ENCODE peak calls at places on chromosome 7, in eight cellular contexts. B is heart left ventricle, E is mucosa of descending colon, P is cardiac muscle cell, X is SK-N-SH, L is right atrium auricular region, Q is A549, F is testis. M is an unnamed sample. For H3K4me1, the result is how much of the 10 kb centered on the place peaks cover.

GRCh38 chr7:138608292-138608691 is 92.9 kb downstream of the SVOPL start:
- DNase-seq in B (no peak), E (no peak), P (no peak), X (no peak), L (no peak), Q (no peak), F (no peak), M (no peak)

GRCh38 chr7:157689269-157690057 is 352.7 kb downstream of the DNAJB6 start:
- DNase-seq in B (no peak), E (no peak), P (no peak), X (peak), L (no peak), Q (no peak), F (peak), M (peak)

GRCh38 chr7:112421666-112422486 is 28.4 kb upstream of the IFRD1 start:
- DNase-seq in B (no peak), E (no peak), P (no peak), X (no peak), L (no peak), Q (no peak), F (peak), M (no peak)

GRCh38 chr7:95509199-95509598 is 23.5 kb downstream of the ASB4 start:
- DNase-seq in B (no peak), E (peak), P (peak), X (peak), L (no peak), Q (no peak), F (no peak), M (no peak)

GRCh38 chr7:131111081-131111576 is 216.5 kb upstream of the MKLN1 start:
- DNase-seq in B (no peak), E (peak), P (no peak), X (peak), L (no peak), Q (peak), F (no peak), M (no peak)

GRCh38 chr7:1856161-1856965 is 186.3 kb downstream of the ELFN1 start:
- DNase-seq in B (peak), E (no peak), P (no peak), X (peak), L (no peak), Q (no peak), F (no peak), M (peak)

GRCh38 chr7:95470452-95470851 is 15.3 kb upstream of the ASB4 start:
- DNase-seq in B (no peak), E (peak), P (no peak), X (no peak), L (no peak), Q (peak), F (no peak), M (no peak)

GRCh38 chr7:2821161-2821841 is 22.8 kb downstream of the GNA12 start:
- DNase-seq in B (no peak), E (no peak), P (no peak), X (peak), L (no peak), Q (peak), F (no peak), M (no peak)

GRCh38 chr7:26153823-26154783 is 2.1 kb downstream of the NFE2L3 start:
- DNase-seq in B (peak), E (peak), P (no peak), X (no peak), L (no peak), Q (no peak), F (no peak), M (no peak)

GRCh38 chr7:157673573-157673972 is 336.8 kb downstream of the DNAJB6 start:
- DNase-seq in B (no peak), E (no peak), P (no peak), X (no peak), L (no peak), Q (no peak), F (peak), M (no peak)

GRCh38 chr7:4753610-4754432 is 21.6 kb upstream of the AP5Z1 start:
- DNase-seq in B (peak), E (peak), P (peak), X (peak), L (peak), Q (peak), F (peak), M (peak)

GRCh38 chr7:53602817-53603418 is 567.5 kb downstream of the POM121L12 start:
- DNase-seq in B (no peak), E (no peak), P (no peak), X (no peak), L (no peak), Q (no peak), F (no peak), M (no peak)

GRCh38 chr7:38215115-38215514 is 37.1 kb downstream of the STARD3NL start:
- DNase-seq in B (no peak), E (peak), P (no peak), X (no peak), L (no peak), Q (no peak), F (no peak), M (no peak)

GRCh38 chr7:121023683-121024507 is 35.4 kb downstream of the CPED1 start:
- DNase-seq in B (no peak), E (no peak), P (no peak), X (no peak), L (no peak), Q (no peak), F (no peak), M (no peak)

GRCh38 chr7:118039963-118040489 is 143.9 kb upstream of the LSM8 start:
- DNase-seq in B (no peak), E (no peak), P (no peak), X (no peak), L (no peak), Q (no peak), F (no peak), M (no peak)

GRCh38 chr7:98315318-98315993 is 34.0 kb downstream of the BRI3 start:
- DNase-seq in B (no peak), E (no peak), P (no peak), X (no peak), L (no peak), Q (no peak), F (no peak), M (no peak)

GRCh38 chr7:157892751-157893150 is 555.9 kb downstream of the DNAJB6 start:
- DNase-seq in B (no peak), E (no peak), P (no peak), X (no peak), L (no peak), Q (no peak), F (no peak), M (no peak)

GRCh38 chr7:41472427-41473125 is 230.3 kb downstream of the INHBA start:
- DNase-seq in B (no peak), E (no peak), P (no peak), X (no peak), L (no peak), Q (no peak), F (no peak), M (no peak)

GRCh38 chr7:139698278-139698677 is 79.5 kb downstream of the HIPK2 start:
- DNase-seq in B (no peak), E (peak), P (no peak), X (no peak), L (no peak), Q (no peak), F (no peak), M (no peak)

GRCh38 chr7:40608321-40609075 is 473.7 kb downstream of the SUGCT start:
- DNase-seq in B (no peak), E (no peak), P (no peak), X (peak), L (no peak), Q (no peak), F (no peak), M (no peak)

GRCh38 chr7:137953043-137953691 is 48.7 kb downstream of the CREB3L2 start:
- DNase-seq in B (no peak), E (no peak), P (peak), X (no peak), L (no peak), Q (no peak), F (no peak), M (no peak)

GRCh38 chr7:76358053-76358477 is 726 bp downstream of the YWHAG start:
- DNase-seq in B (peak), E (peak), P (no peak), X (peak), L (peak), Q (no peak), F (peak), M (peak)

GRCh38 chr7:93902777-93903423 is 3.5 kb upstream of the GNGT1 start:
- DNase-seq in B (peak), E (no peak), P (peak), X (peak), L (no peak), Q (no peak), F (peak), M (no peak)

GRCh38 chr7:115221484-115221883 is 299.6 kb downstream of the MDFIC start:
- DNase-seq in B (no peak), E (no peak), P (no peak), X (no peak), L (no peak), Q (no peak), F (no peak), M (no peak)

GRCh38 chr7:128357366-128357662 is 4.2 kb downstream of the PRRT4 start:
- DNase-seq in B (peak), E (no peak), P (peak), X (peak), L (no peak), Q (no peak), F (no peak), M (no peak)

GRCh38 chr7:108054537-108054936 is 51.6 kb upstream of the LAMB1 start:
- DNase-seq in B (no peak), E (no peak), P (no peak), X (no peak), L (no peak), Q (no peak), F (no peak), M (no peak)

GRCh38 chr7:89837515-89837914 is 316.8 kb upstream of the STEAP1 start:
- DNase-seq in B (no peak), E (no peak), P (no peak), X (no peak), L (no peak), Q (no peak), F (no peak), M (no peak)

GRCh38 chr7:157575181-157575580 is 238.4 kb downstream of the DNAJB6 start:
- DNase-seq in B (peak), E (no peak), P (no peak), X (no peak), L (no peak), Q (no peak), F (no peak), M (peak)

GRCh38 chr7:98238976-98239375 is 13.1 kb downstream of the TECPR1 start:
- DNase-seq in B (no peak), E (no peak), P (no peak), X (no peak), L (no peak), Q (no peak), F (no peak), M (no peak)

GRCh38 chr7:22356855-22357310 is at the start of gene RAPGEF5:
- DNase-seq in B (no peak), E (peak), P (peak), X (peak), L (no peak), Q (peak), F (peak), M (no peak)

GRCh38 chr7:158443688-158444483 is 143.7 kb downstream of the PTPRN2 start:
- DNase-seq in B (no peak), E (no peak), P (no peak), X (no peak), L (no peak), Q (no peak), F (no peak), M (no peak)

GRCh38 chr7:16816820-16817219 is 12.0 kb upstream of the AGR2 start:
- DNase-seq in B (no peak), E (no peak), P (no peak), X (no peak), L (no peak), Q (no peak), F (no peak), M (no peak)

GRCh38 chr7:18570441-18570840 is 74.9 kb downstream of the HDAC9 start:
- DNase-seq in B (no peak), E (no peak), P (no peak), X (no peak), L (no peak), Q (no peak), F (no peak), M (no peak)
- H3K4me1 ChIP-seq in B (under half), E (under half), P (under half), X (under half), L (under half), Q (under half), F (under half), M (under half)

GRCh38 chr7:122148081-122148480 is 4.0 kb upstream of the AASS start:
- DNase-seq in B (no peak), E (no peak), P (no peak), X (no peak), L (no peak), Q (no peak), F (no peak), M (no peak)
- H3K4me1 ChIP-seq in B (under half), E (under half), P (under half), X (under half), L (under half), Q (under half), F (under half), M (under half)

DNA sequence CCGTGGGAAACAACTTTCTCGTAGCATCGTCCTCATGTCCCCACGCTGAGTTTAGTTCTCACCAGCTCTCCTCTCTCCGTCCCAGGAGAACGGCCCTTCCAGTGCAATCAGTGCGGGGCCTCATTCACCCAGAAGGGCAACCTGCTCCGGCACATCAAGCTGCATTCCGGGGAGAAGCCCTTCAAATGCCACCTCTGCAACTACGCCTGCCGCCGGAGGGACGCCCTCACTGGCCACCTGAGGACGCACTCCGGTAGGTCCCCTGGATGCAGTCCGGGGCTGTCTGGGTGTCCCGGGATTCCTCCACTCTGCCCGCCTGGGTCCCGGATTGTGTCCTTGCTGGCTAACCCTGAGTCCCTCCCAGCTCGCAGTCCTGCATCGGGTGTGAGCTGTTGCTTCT is 67.7 kb downstream of the FIGNL1 start:
- DNase-seq in B (no peak), E (no peak), P (no peak), X (no peak), L (no peak), Q (no peak), F (no peak), M (no peak)
- H3K4me1 ChIP-seq in B (under half), E (under half), P (under half), X (under half), L (under half), Q (under half), F (under half), M (under half)

GRCh38 chr7:73822319-73823173 is 8.2 kb upstream of the CLDN4 start:
- DNase-seq in B (no peak), E (peak), P (no peak), X (peak), L (no peak), Q (peak), F (no peak), M (peak)

GRCh38 chr7:73823257-73823656 is 7.5 kb upstream of the CLDN4 start:
- DNase-seq in B (no peak), E (no peak), P (no peak), X (no peak), L (no peak), Q (no peak), F (no peak), M (peak)

GRCh38 chr7:73823873-73824597 is 6.8 kb upstream of the CLDN4 start:
- DNase-seq in B (no peak), E (no peak), P (no peak), X (no peak), L (no peak), Q (no peak), F (no peak), M (peak)

GRCh38 chr7:73827568-73828106 is 3.2 kb upstream of the CLDN4 start:
- DNase-seq in B (peak), E (peak), P (peak), X (peak), L (no peak), Q (no peak), F (peak), M (no peak)

DNA sequence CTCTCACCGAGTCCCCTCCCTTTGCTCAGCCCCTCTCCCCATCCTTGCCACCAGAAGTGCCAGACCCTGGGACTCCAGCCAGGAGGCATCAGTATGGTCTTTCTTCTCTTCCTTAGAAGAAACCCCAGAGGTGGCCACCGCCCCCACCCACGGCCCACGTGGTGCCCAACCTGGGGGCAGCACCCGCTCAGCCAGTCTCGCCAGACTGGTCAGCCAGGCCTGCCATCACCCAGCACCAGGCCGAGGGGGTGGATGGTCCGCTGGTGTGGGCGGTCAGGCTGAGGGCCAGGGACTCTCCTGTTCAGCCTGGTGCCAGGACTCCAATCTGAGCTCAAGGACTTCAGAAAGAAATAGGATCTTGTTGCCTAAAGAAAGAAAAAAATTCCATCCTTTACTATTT is 5.8 kb upstream of the CLDN4 start:
- DNase-seq in B (no peak), E (no peak), P (no peak), X (no peak), L (no peak), Q (no peak), F (no peak), M (peak)
- H3K4me1 ChIP-seq in B (under half), E (under half), P (under half), X (under half), L (under half), Q (half or more), F (under half), M (under half)

GRCh38 chr7:102436123-102436522 is 2.7 kb downstream of the ORAI2 start:
- DNase-seq in B (no peak), E (no peak), P (no peak), X (peak), L (no peak), Q (no peak), F (no peak), M (no peak)
- H3K4me1 ChIP-seq in B (under half), E (under half), P (under half), X (under half), L (under half), Q (under half), F (under half), M (under half)

DNA sequence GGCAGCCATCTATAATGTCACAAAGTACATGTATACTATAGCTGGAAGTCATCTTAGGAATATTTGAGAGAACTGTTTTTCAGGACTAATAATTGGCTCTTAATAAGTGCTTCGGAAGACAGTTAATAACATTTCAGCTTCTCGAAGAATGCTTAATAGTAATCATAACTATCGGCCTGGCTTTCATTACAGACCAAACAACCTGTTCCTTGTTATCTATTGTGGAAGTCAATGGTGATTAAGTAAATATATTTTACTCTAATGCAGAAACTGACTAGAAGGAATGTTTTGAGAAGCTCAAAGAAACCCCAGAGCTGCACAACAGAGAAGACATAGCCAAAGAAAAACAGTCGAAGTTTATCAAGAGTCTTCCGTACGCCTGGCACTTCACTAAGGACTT is 106.8 kb upstream of the FAM133B start:
- DNase-seq in B (no peak), E (no peak), P (no peak), X (no peak), L (no peak), Q (no peak), F (no peak), M (no peak)
- H3K4me1 ChIP-seq in B (under half), E (under half), P (under half), X (under half), L (under half), Q (half or more), F (under half), M (under half)

GRCh38 chr7:129857313-129857712 is 95.4 kb downstream of the UBE2H start:
- DNase-seq in B (no peak), E (no peak), P (no peak), X (no peak), L (no peak), Q (no peak), F (no peak), M (no peak)
- H3K4me1 ChIP-seq in B (half or more), E (under half), P (half or more), X (half or more), L (half or more), Q (under half), F (half or more), M (under half)

M was measured in aorta.